ENCODE peak calls at places on chromosomes 16 and 17, in nine cellular contexts. E is right lobe of liver, D is dorsolateral prefrontal cortex, Q is astrocyte of the cerebellum, A is astrocyte of the spinal cord, O is osteoblast, N is esophagus muscularis mucosa, W is ovary, T is AG10803. F is an unnamed sample.

GRCh38 chr17:9244066-9245052 is 223.0 kb downstream of the NTN1 start:
- DNase-seq in W (peak; percentile 49), Q (no peak), A (peak; percentile 72), D (no peak), T (peak; percentile 95), E (no peak), N (no peak), O (no peak), F (peak; percentile 84)

GRCh38 chr17:30524847-30525246 is 47.6 kb downstream of the GOSR1 start:
- DNase-seq in T (peak; percentile 71), W (no peak), D (no peak), E (no peak), O (peak; percentile 87), Q (no peak), N (no peak), A (peak; percentile 16), F (peak; percentile 69)

GRCh38 chr17:44959821-44960523 is 8.1 kb downstream of the C1QL1 start:
- DNase-seq in E (no peak), D (no peak), A (no peak), O (peak; percentile 73), W (no peak), Q (no peak), N (no peak), T (no peak), F (no peak)

GRCh38 chr16:64989050-64989449 is 132.8 kb downstream of the CDH11 start:
- DNase-seq in N (no peak), D (no peak), A (no peak), O (no peak), T (no peak), E (no peak), W (no peak), Q (no peak), F (no peak)

GRCh38 chr16:3266873-3267537 is 10.6 kb upstream of the MEFV start:
- DNase-seq in N (no peak), W (no peak), Q (no peak), E (no peak), T (peak; percentile 95), O (peak; percentile 95), D (no peak), A (no peak), F (peak; percentile 77)

GRCh38 chr17:39926588-39927100 is 757 bp downstream of the ORMDL3 start:
- DNase-seq in T (peak; percentile 29), D (no peak), E (peak; percentile 92), N (no peak), A (peak; percentile 16), O (peak; percentile 86), Q (no peak), W (peak; percentile 57), F (peak; percentile 63)

GRCh38 chr16:12425134-12425941 is 378.3 kb downstream of the CPPED1 start:
- DNase-seq in A (no peak), W (no peak), E (no peak), D (no peak), O (no peak), N (no peak), Q (no peak), T (no peak), F (no peak)

GRCh38 chr16:30820952-30821421 is 34.0 kb upstream of the ZNF629 start:
- DNase-seq in N (no peak), W (no peak), Q (no peak), D (no peak), E (no peak), O (no peak), T (no peak), A (no peak), F (no peak)

GRCh38 chr16:17173134-17173729 is 297.5 kb downstream of the XYLT1 start:
- DNase-seq in E (peak; percentile 86), D (no peak), Q (peak; percentile 13), O (no peak), W (no peak), T (peak; percentile 85), A (peak; percentile 54), N (no peak), F (peak; percentile 50)

GRCh38 chr16:56743840-56744239 is 13.9 kb downstream of the NUP93 start:
- DNase-seq in D (no peak), T (peak; percentile 83), O (peak; percentile 87), A (peak; percentile 22), W (no peak), E (no peak), N (no peak), Q (no peak), F (peak; percentile 80)

GRCh38 chr17:2076461-2076984 is 21.6 kb downstream of the HIC1 start:
- DNase-seq in D (no peak), T (peak; percentile 50), N (peak; percentile 91), Q (no peak), A (no peak), W (peak; percentile 43), E (no peak), O (peak; percentile 66), F (no peak)

GRCh38 chr17:40623419-40624217 is 24.0 kb downstream of the SMARCE1 start:
- DNase-seq in A (no peak), O (no peak), N (no peak), Q (no peak), E (no peak), W (no peak), T (no peak), D (no peak), F (no peak)

GRCh38 chr17:44533533-44534246 is 23.6 kb upstream of the FZD2 start:
- DNase-seq in W (peak; percentile 90), O (peak; percentile 99), E (peak; percentile 71), N (peak; percentile 96), Q (peak; percentile 72), D (peak; percentile 67), T (peak; percentile 84), A (peak; percentile 90), F (peak; percentile 80)

GRCh38 chr16:3865241-3865640 is 15.3 kb downstream of the CREBBP start:
- DNase-seq in Q (no peak), N (no peak), A (no peak), O (no peak), W (no peak), E (no peak), T (no peak), D (no peak), F (no peak)

GRCh38 chr16:14063618-14064581 is 7.2 kb upstream of the MRTFB start:
- DNase-seq in E (no peak), N (no peak), D (no peak), W (no peak), O (no peak), A (no peak), Q (no peak), T (no peak), F (no peak)

GRCh38 chr16:78365376-78365775 is 265.9 kb downstream of the WWOX start:
- DNase-seq in N (no peak), Q (no peak), T (no peak), A (no peak), D (no peak), W (no peak), E (no peak), O (no peak), F (no peak)

GRCh38 chr17:38751144-38751802 is 1.3 kb upstream of the PSMB3 start:
- DNase-seq in E (no peak), W (no peak), T (peak; percentile 17), Q (no peak), O (peak; percentile 78), D (no peak), A (peak; percentile 60), N (no peak), F (no peak)

GRCh38 chr16:83826146-83826913 is 18.6 kb downstream of the HSBP1 start:
- DNase-seq in T (peak; percentile 75), W (peak; percentile 76), N (peak; percentile 95), Q (peak; percentile 83), A (peak; percentile 72), D (peak; percentile 90), E (peak; percentile 79), O (peak; percentile 97), F (peak; percentile 65)

GRCh38 chr16:30997887-30998711 is 12.3 kb downstream of the STX1B start:
- DNase-seq in W (no peak), D (no peak), T (peak; percentile 82), Q (peak; percentile 48), O (peak; percentile 99), E (no peak), A (peak; percentile 77), N (no peak), F (peak; percentile 87)

GRCh38 chr17:29292992-29293889 is 707 bp downstream of the NUFIP2 start:
- DNase-seq in T (peak; percentile 44), O (peak; percentile 94), Q (no peak), A (peak; percentile 35), E (peak; percentile 75), W (peak; percentile 47), N (peak; percentile 92), D (peak; percentile 37), F (peak; percentile 78)

GRCh38 chr16:85891033-85891775 is 7.8 kb upstream of the IRF8 start:
- DNase-seq in O (no peak), Q (no peak), W (no peak), A (no peak), E (no peak), N (no peak), T (no peak), D (no peak), F (no peak)

GRCh38 chr17:45894022-45894784 is at the start of gene MAPT:
- DNase-seq in D (peak; percentile 87), W (peak; percentile 85), T (peak; percentile 89), E (peak; percentile 92), A (peak; percentile 89), Q (peak; percentile 61), N (peak; percentile 94), O (peak; percentile 100), F (peak; percentile 97)

GRCh38 chr17:75755990-75756389 is 9.0 kb downstream of the GALK1 start:
- DNase-seq in D (no peak), T (no peak), Q (no peak), A (no peak), E (no peak), N (no peak), W (no peak), O (peak; percentile 78), F (peak; percentile 46)
- TF ChIP-seq CTCF in D (no peak), T (no peak), Q (no peak), A (no peak), E (no peak), N (no peak), W (no peak), O (no peak), F (no peak)

GRCh38 chr16:88649195-88649923 is 1.5 kb downstream of the CYBA start:
- DNase-seq in W (no peak), N (no peak), E (no peak), O (peak; percentile 90), T (no peak), D (no peak), A (no peak), Q (no peak), F (no peak)
- H3K4me3 ChIP-seq in W (no peak overlapping the region), N (peak overlapping the region; percentile 72), E (peak overlapping the region; percentile 61), O (peak overlapping the region; percentile 85), T (peak overlapping the region; percentile 80), D (peak overlapping the region; percentile 63), A (no peak overlapping the region), Q (peak overlapping the region; percentile 72), F (peak overlapping the region; percentile 86)

DNA sequence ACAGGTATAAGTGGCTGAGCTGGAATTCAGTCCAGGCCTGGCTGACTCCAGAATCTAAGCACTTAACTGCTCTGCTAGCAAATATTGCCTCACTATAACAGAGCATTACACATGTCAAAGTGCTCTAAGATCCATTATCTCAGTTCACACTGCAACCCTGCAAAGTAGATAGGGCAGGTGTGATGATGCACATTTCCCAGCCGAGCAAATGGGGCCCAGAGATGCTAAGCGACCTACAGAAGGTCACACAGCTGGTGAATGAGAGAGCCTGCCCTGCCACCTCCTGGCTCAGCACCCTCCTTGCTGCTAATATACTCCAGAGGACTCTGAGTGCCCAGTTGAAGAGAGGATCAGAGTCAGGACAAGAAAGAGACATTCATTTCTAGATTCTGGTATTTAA is 73.6 kb upstream of the CCL1 start:
- DNase-seq in Q (no peak), O (no peak), D (no peak), N (no peak), T (no peak), E (no peak), A (no peak), W (no peak), F (no peak)
- TF ChIP-seq CTCF in Q (no peak), O (no peak), D (no peak), N (no peak), T (no peak), E (no peak), A (no peak), W (no peak), F (no peak)

GRCh38 chr16:68146583-68146982 is 61.4 kb downstream of the NFATC3 start:
- DNase-seq in E (no peak), A (peak; percentile 57), Q (no peak), D (no peak), W (no peak), N (no peak), T (peak; percentile 61), O (no peak), F (peak; percentile 3)
- H3K4me3 ChIP-seq in E (no peak overlapping the region), A (no peak overlapping the region), Q (no peak overlapping the region), D (no peak overlapping the region), W (no peak overlapping the region), N (no peak overlapping the region), T (no peak overlapping the region), O (no peak overlapping the region), F (no peak overlapping the region)

F was measured in foreskin fibroblast.